ENCODE peak calls at places on chromosomes 16 and 17, in eight cellular contexts. L, O, Z, W, Q, E, R and U are unnamed samples. For H3K36me3 and H3K27me3, the result is how much of the 10 kb centered on the place peaks cover.

GRCh38 chr17:19329136-19329535 is 33.4 kb downstream of the B9D1 start:
- DNase-seq in L (no peak), O (no peak), Z (no peak), W (no peak), Q (no peak), E (no peak), R (no peak), U (no peak)

GRCh38 chr17:71438631-71439146 is 682.1 kb upstream of the SOX9 start:
- DNase-seq in L (no peak), O (peak), Z (no peak), W (no peak), Q (peak), E (peak), R (peak), U (no peak)

GRCh38 chr17:78971764-78972506 is 7.8 kb downstream of the LGALS3BP start:
- DNase-seq in L (no peak), O (no peak), Z (no peak), W (peak), Q (no peak), E (no peak), R (no peak), U (no peak)

GRCh38 chr17:48374650-48375230 is 55.3 kb downstream of the SKAP1 start:
- DNase-seq in L (peak), O (no peak), Z (peak), W (peak), Q (peak), E (peak), R (no peak), U (peak)

GRCh38 chr16:6642271-6642670 is 690.4 kb upstream of the RBFOX1 start:
- DNase-seq in L (no peak), O (no peak), Z (no peak), W (no peak), Q (no peak), E (no peak), R (no peak), U (no peak)

GRCh38 chr17:50043290-50044148 is 12.4 kb upstream of the ITGA3 start:
- DNase-seq in L (no peak), O (peak), Z (no peak), W (peak), Q (no peak), E (peak), R (no peak), U (peak)

GRCh38 chr17:67602974-67603373 is 114.8 kb upstream of the NOL11 start:
- DNase-seq in L (peak), O (peak), Z (peak), W (peak), Q (no peak), E (peak), R (no peak), U (peak)

GRCh38 chr16:83906690-83907089 is 7.8 kb downstream of the MLYCD start:
- DNase-seq in L (no peak), O (no peak), Z (no peak), W (no peak), Q (no peak), E (no peak), R (no peak), U (no peak)

GRCh38 chr16:13077816-13078215 is 176.4 kb downstream of the SHISA9 start:
- DNase-seq in L (no peak), O (no peak), Z (no peak), W (no peak), Q (no peak), E (no peak), R (no peak), U (no peak)

GRCh38 chr17:49447603-49448325 is 33.1 kb upstream of the PHB1 start:
- DNase-seq in L (no peak), O (no peak), Z (no peak), W (no peak), Q (no peak), E (no peak), R (no peak), U (no peak)

GRCh38 chr16:57679016-57679415 is 10.9 kb downstream of the ADGRG3 start:
- DNase-seq in L (no peak), O (no peak), Z (no peak), W (no peak), Q (no peak), E (no peak), R (no peak), U (no peak)

GRCh38 chr17:39618252-39618913 is 8.4 kb upstream of the PPP1R1B start:
- DNase-seq in L (no peak), O (peak), Z (peak), W (peak), Q (no peak), E (peak), R (no peak), U (peak)

GRCh38 chr16:14399397-14400284 is 230.4 kb downstream of the PARN start:
- DNase-seq in L (no peak), O (no peak), Z (no peak), W (no peak), Q (peak), E (peak), R (peak), U (no peak)

GRCh38 chr17:70407501-70407900 is 238.2 kb downstream of the KCNJ2 start:
- DNase-seq in L (no peak), O (no peak), Z (no peak), W (no peak), Q (no peak), E (no peak), R (no peak), U (no peak)

GRCh38 chr17:75288784-75289121 is 480 bp downstream of the SLC25A19 start:
- DNase-seq in L (no peak), O (peak), Z (peak), W (peak), Q (no peak), E (peak), R (no peak), U (peak)

GRCh38 chr17:51016099-51016498 is 104.6 kb downstream of the SPAG9 start:
- DNase-seq in L (no peak), O (no peak), Z (no peak), W (no peak), Q (no peak), E (no peak), R (no peak), U (no peak)

GRCh38 chr16:27317320-27317719 is 3.5 kb downstream of the IL4R start:
- DNase-seq in L (no peak), O (no peak), Z (no peak), W (no peak), Q (no peak), E (no peak), R (no peak), U (no peak)

GRCh38 chr17:491086-492014 is 138.7 kb upstream of the RPH3AL start:
- DNase-seq in L (peak), O (peak), Z (peak), W (peak), Q (no peak), E (no peak), R (no peak), U (peak)

GRCh38 chr17:7855643-7856080 is 796 bp downstream of the TMEM88 start:
- DNase-seq in L (no peak), O (no peak), Z (no peak), W (peak), Q (no peak), E (no peak), R (no peak), U (no peak)
- H3K36me3 ChIP-seq in L (under half), O (under half), Z (under half), W (under half), Q (under half), E (under half), R (under half), U (under half)

DNA sequence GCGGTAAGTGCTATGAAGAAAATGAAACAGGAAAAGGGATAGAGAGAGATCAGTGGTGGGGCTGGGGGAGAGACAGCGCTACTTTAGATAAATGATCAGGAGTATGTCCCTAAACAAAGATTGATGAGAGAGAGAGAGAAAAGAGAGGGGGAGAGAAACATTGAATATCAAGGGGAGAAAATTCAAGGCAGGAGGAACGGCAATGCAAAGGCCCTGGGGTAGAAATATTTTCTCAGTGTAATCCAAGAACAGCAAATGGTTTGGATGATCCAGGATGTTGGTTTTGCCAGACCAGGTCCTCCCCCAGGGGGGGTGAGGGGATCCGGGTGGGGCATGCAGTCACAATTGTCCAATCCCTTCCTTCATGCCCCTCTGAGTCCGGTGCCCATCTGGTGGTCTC is 43.5 kb downstream of the TMEM132E start:
- DNase-seq in L (no peak), O (no peak), Z (no peak), W (no peak), Q (no peak), E (no peak), R (no peak), U (no peak)
- H3K27me3 ChIP-seq in L (under half), O (under half), Z (under half), W (under half), Q (half or more), E (under half), R (under half), U (under half)

DNA sequence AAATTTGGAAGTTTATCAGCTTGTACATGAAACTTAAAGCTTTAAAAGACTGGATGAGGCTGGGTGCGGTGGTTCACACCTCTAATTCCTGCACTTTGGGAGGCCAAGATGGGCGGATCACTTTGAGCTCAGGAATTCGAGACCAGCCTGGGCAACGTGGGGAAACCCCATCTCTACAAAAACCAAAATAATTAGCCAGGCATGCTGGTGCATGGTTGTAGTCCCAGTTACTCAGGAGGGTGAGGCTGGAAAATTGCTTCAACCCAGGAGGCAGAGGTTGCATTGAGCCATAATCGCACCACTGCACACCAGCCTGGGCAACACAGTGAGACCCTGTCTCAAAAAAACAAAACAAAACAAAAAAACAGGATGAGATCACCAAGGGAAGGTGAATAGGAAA is 209.5 kb downstream of the AATF start:
- DNase-seq in L (no peak), O (no peak), Z (no peak), W (no peak), Q (no peak), E (no peak), R (no peak), U (no peak)
- H3K36me3 ChIP-seq in L (under half), O (under half), Z (under half), W (under half), Q (under half), E (under half), R (under half), U (under half)

GRCh38 chr17:16976686-16977550 is 5.0 kb upstream of the TNFRSF13B start:
- DNase-seq in L (no peak), O (no peak), Z (no peak), W (no peak), Q (no peak), E (no peak), R (no peak), U (no peak)

GRCh38 chr17:16981928-16982327 is 10.0 kb upstream of the TNFRSF13B start:
- DNase-seq in L (no peak), O (no peak), Z (no peak), W (peak), Q (no peak), E (no peak), R (no peak), U (no peak)

GRCh38 chr17:16980813-16981731 is 9.2 kb upstream of the TNFRSF13B start:
- DNase-seq in L (no peak), O (no peak), Z (peak), W (peak), Q (no peak), E (peak), R (no peak), U (peak)

GRCh38 chr17:16977932-16978331 is 6.0 kb upstream of the TNFRSF13B start:
- DNase-seq in L (no peak), O (no peak), Z (no peak), W (no peak), Q (no peak), E (no peak), R (peak), U (no peak)

DNA sequence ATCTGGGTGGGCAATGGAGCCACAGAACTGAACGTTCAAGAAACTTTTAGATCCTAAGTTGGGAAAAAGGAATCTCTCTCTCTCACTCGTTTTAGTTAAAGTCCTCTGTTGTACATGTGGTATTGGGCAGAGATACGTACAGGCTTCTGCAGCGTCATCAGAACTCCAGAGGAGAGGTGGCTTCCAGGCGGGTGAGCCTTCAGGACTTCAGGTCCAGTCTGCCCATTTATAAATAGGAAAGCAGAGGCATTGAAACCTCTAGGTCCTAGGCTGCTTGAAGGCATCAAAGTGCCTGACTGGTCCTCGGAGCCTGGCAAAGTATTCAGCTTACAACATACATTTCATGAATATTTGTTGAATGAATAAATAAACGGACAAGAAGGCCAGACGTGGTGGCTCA is 8.1 kb upstream of the TNFRSF13B start:
- DNase-seq in L (no peak), O (no peak), Z (no peak), W (no peak), Q (no peak), E (no peak), R (no peak), U (no peak)
- H3K27me3 ChIP-seq in L (under half), O (under half), Z (under half), W (under half), Q (under half), E (under half), R (under half), U (under half)

GRCh38 chr17:58088624-58089023 is 5.4 kb downstream of the DYNLL2 start:
- DNase-seq in L (no peak), O (no peak), Z (no peak), W (no peak), Q (no peak), E (no peak), R (no peak), U (no peak)
- H3K36me3 ChIP-seq in L (half or more), O (half or more), Z (under half), W (under half), Q (half or more), E (half or more), R (under half), U (under half)

GRCh38 chr17:74194682-74195081 is 8.8 kb upstream of the RPL38 start:
- DNase-seq in L (no peak), O (no peak), Z (no peak), W (peak), Q (no peak), E (no peak), R (no peak), U (no peak)
- H3K27me3 ChIP-seq in L (under half), O (under half), Z (under half), W (under half), Q (half or more), E (under half), R (under half), U (under half)

GRCh38 chr17:4219241-4219640 is 44.5 kb downstream of the ANKFY1 start:
- DNase-seq in L (no peak), O (no peak), Z (no peak), W (no peak), Q (no peak), E (no peak), R (no peak), U (no peak)
- H3K36me3 ChIP-seq in L (under half), O (under half), Z (under half), W (under half), Q (under half), E (under half), R (under half), U (under half)

GRCh38 chr16:1007284-1007850 is 25.8 kb downstream of the SOX8 start:
- DNase-seq in L (no peak), O (no peak), Z (no peak), W (peak), Q (no peak), E (no peak), R (no peak), U (no peak)
- H3K27me3 ChIP-seq in L (under half), O (under half), Z (under half), W (under half), Q (half or more), E (under half), R (under half), U (under half)

DNA sequence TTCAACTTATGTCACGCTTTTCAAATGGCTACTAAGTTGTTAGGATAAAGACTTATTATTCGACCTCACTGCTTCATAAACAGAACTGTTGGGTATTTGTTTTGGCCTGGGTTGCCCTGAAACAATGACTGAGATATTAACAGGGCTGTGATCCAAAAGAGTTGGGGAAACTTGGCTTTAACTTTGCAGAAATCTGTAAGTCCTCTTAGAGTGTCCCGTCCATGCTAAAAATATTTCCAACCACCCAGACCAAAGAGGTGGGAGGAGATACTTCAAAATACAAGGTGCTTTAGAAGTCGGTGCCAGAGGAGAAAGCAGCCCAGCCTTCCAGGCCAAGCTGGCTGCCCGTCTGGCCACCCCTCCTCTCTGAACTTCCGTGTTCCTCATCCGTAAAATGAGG is 16.1 kb upstream of the SPATA32 start:
- DNase-seq in L (no peak), O (peak), Z (no peak), W (no peak), Q (no peak), E (no peak), R (no peak), U (no peak)
- H3K36me3 ChIP-seq in L (under half), O (under half), Z (under half), W (under half), Q (under half), E (under half), R (under half), U (under half)